ENCODE peak calls at places on chromosomes 5 and 9, in seven cellular contexts. I is NCI-H1694; G is GM19239; H is astrocyte of the spinal cord; V is NCI-H1417; Q is NCI-H774; X is activated naive CD8-positive, alpha-beta T cell treated with anti-CD3 and anti-CD28 coated beads, Interleukin-2, amount 50 U/mL, for 24 hours. E is an unnamed sample.

GRCh38 chr5:142977363-142978051 is 207.3 kb downstream of the ARHGAP26 start:
- DNase-seq in Q (no peak), X (peak), G (no peak), H (peak), I (no peak), V (no peak), E (peak)

GRCh38 chr9:8733096-8733954 is 933.7 kb upstream of the DMAC1 start:
- DNase-seq in V (peak), Q (peak), G (no peak), H (peak), X (no peak), I (peak), E (peak)

GRCh38 chr9:128103589-128103962 is 24.0 kb downstream of the PTGES2 start:
- DNase-seq in G (no peak), Q (no peak), I (no peak), X (peak), H (no peak), V (no peak), E (peak)

GRCh38 chr5:180808461-180809000 is 5.9 kb upstream of the MGAT1 start:
- DNase-seq in G (no peak), V (no peak), Q (no peak), X (peak), H (no peak), I (no peak), E (peak)

GRCh38 chr5:59039296-59040006 is 456.6 kb downstream of the RAB3C start:
- DNase-seq in V (peak), I (no peak), H (peak), X (peak), G (peak), Q (no peak), E (peak)

GRCh38 chr9:78312125-78312524 is 15.2 kb downstream of the PSAT1 start:
- DNase-seq in H (no peak), V (no peak), X (no peak), G (no peak), I (no peak), Q (peak), E (no peak)

GRCh38 chr5:146447734-146448380 is 724 bp downstream of the TCERG1 start:
- DNase-seq in I (peak), X (peak), V (no peak), G (no peak), Q (no peak), H (peak), E (no peak)

GRCh38 chr9:89738137-89738932 is 133.5 kb downstream of the GADD45G start:
- DNase-seq in I (no peak), X (no peak), G (no peak), Q (no peak), V (peak), H (no peak), E (no peak)

GRCh38 chr5:132677191-132677590 is 3.4 kb downstream of the IL4 start:
- DNase-seq in H (peak), V (no peak), G (no peak), I (no peak), X (no peak), Q (no peak), E (peak)

GRCh38 chr5:1447772-1448361 is 2.6 kb upstream of the SLC6A3 start:
- DNase-seq in X (peak), Q (no peak), G (no peak), I (no peak), V (no peak), H (no peak), E (peak)